ENCODE peak calls at places on chromosomes 12 and 14, in eight cellular contexts. V is nephron progenitor cell, R is kidney, U is RWPE2, N is tibial nerve, P is ascending aorta, O is astrocyte of the spinal cord, C is ovary. A is an unnamed sample.

GRCh38 chr12:120814203-120814902 is 88.7 kb downstream of the ACADS start:
- DNase-seq in V (no peak), R (no peak), U (no peak), N (no peak), P (no peak), O (no peak), C (no peak), A (no peak)

GRCh38 chr14:78164226-78164853 is 5.8 kb upstream of the NRXN3 start:
- DNase-seq in V (peak), R (no peak), U (no peak), N (no peak), P (no peak), O (no peak), C (no peak), A (no peak)

GRCh38 chr14:79967001-79967400 is 244.3 kb downstream of the DIO2 start:
- DNase-seq in V (no peak), R (no peak), U (no peak), N (no peak), P (no peak), O (peak), C (no peak), A (no peak)

GRCh38 chr12:68100241-68100640 is 59.3 kb downstream of the IFNG start:
- DNase-seq in V (no peak), R (no peak), U (no peak), N (no peak), P (no peak), O (no peak), C (no peak), A (no peak)

GRCh38 chr14:39320318-39320717 is 86.6 kb downstream of the MIA2 start:
- DNase-seq in V (no peak), R (no peak), U (no peak), N (no peak), P (no peak), O (no peak), C (no peak), A (no peak)

GRCh38 chr12:7642287-7642686 is 23.4 kb downstream of the APOBEC1 start:
- DNase-seq in V (no peak), R (no peak), U (no peak), N (no peak), P (no peak), O (no peak), C (no peak), A (no peak)

GRCh38 chr12:94725375-94726168 is 75.2 kb upstream of the TMCC3 start:
- DNase-seq in V (no peak), R (no peak), U (no peak), N (no peak), P (no peak), O (peak), C (no peak), A (no peak)

GRCh38 chr12:41466762-41467270 is 278.7 kb downstream of the PDZRN4 start:
- DNase-seq in V (peak), R (no peak), U (no peak), N (no peak), P (no peak), O (no peak), C (no peak), A (no peak)

GRCh38 chr14:42214981-42215491 is 608.4 kb downstream of the LRFN5 start:
- DNase-seq in V (no peak), R (no peak), U (no peak), N (no peak), P (no peak), O (peak), C (no peak), A (no peak)

GRCh38 chr12:76878045-76878898 is 547 bp downstream of the CSRP2 start:
- DNase-seq in V (peak), R (peak), U (no peak), N (no peak), P (no peak), O (peak), C (peak), A (no peak)

GRCh38 chr12:104355630-104356029 is 52.1 kb downstream of the EID3 start:
- DNase-seq in V (no peak), R (no peak), U (no peak), N (no peak), P (no peak), O (no peak), C (no peak), A (peak)

GRCh38 chr12:79844693-79845092 is 90.2 kb downstream of the PPP1R12A start:
- DNase-seq in V (no peak), R (no peak), U (no peak), N (no peak), P (no peak), O (peak), C (no peak), A (no peak)

GRCh38 chr14:43900173-43900655 is 606.9 kb downstream of the FSCB start:
- DNase-seq in V (no peak), R (no peak), U (no peak), N (no peak), P (no peak), O (no peak), C (no peak), A (no peak)

GRCh38 chr12:118999107-118999506 is 17.8 kb downstream of the SRRM4 start:
- DNase-seq in V (no peak), R (no peak), U (no peak), N (no peak), P (no peak), O (no peak), C (no peak), A (no peak)

GRCh38 chr14:61406198-61406597 is 84.8 kb downstream of the PRKCH start:
- DNase-seq in V (no peak), R (no peak), U (no peak), N (no peak), P (no peak), O (no peak), C (no peak), A (no peak)

GRCh38 chr14:58243790-58244555 is 670 bp upstream of the PSMA3 start:
- DNase-seq in V (no peak), R (no peak), U (no peak), N (no peak), P (no peak), O (peak), C (no peak), A (no peak)

GRCh38 chr12:126369487-126370463 is 1304.5 kb downstream of the AACS start:
- DNase-seq in V (no peak), R (no peak), U (no peak), N (no peak), P (no peak), O (peak), C (no peak), A (no peak)

GRCh38 chr12:89029961-89030360 is 322.3 kb downstream of the DUSP6 start:
- DNase-seq in V (no peak), R (no peak), U (no peak), N (no peak), P (no peak), O (no peak), C (no peak), A (no peak)

DNA sequence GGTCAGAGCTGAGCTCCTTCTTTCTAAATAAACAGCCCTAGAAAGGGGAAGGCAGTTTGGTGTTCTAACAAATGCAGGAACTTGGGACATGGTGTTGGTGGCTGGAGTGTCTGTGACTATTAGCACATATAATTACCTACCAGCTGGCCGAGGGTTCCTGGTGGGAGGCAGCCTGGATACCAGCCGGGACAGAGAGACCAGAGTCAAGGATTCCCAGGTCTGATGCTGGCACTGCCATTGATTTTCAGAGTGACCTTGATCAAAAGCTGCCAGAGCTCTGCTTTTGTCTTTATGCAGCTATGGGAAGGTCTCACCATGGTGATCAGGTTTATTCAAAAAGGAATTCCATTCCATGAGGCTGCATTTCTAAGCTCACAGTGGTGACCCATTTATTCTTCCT is 101.1 kb upstream of the PWP1 start:
- DNase-seq in V (no peak), R (no peak), U (no peak), N (no peak), P (no peak), O (no peak), C (no peak), A (no peak)
- TF ChIP-seq CTCF in V (no peak), R (no peak), U (no peak), N (no peak), P (no peak), O (no peak), C (no peak), A (no peak)

GRCh38 chr12:69566603-69567002 is 18.7 kb upstream of the CCT2 start:
- DNase-seq in V (no peak), R (no peak), U (no peak), N (no peak), P (no peak), O (no peak), C (no peak), A (no peak)
- TF ChIP-seq CTCF in V (peak), R (no peak), U (no peak), N (no peak), P (no peak), O (peak), C (no peak), A (no peak)

GRCh38 chr14:92323031-92323915 is at the start of gene SLC24A4:
- DNase-seq in V (peak), R (no peak), U (no peak), N (no peak), P (no peak), O (no peak), C (peak), A (no peak)
- TF ChIP-seq CTCF in V (no peak), R (no peak), U (no peak), N (no peak), P (no peak), O (no peak), C (no peak), A (no peak)

GRCh38 chr12:52009081-52009751 is 2.5 kb downstream of the TAMALIN start:
- DNase-seq in V (no peak), R (peak), U (no peak), N (no peak), P (no peak), O (no peak), C (no peak), A (no peak)

GRCh38 chr12:52011602-52012214 is 5.0 kb downstream of the TAMALIN start:
- DNase-seq in V (no peak), R (no peak), U (no peak), N (no peak), P (no peak), O (no peak), C (no peak), A (no peak)

GRCh38 chr12:52007982-52008510 is 1.3 kb downstream of the TAMALIN start:
- DNase-seq in V (no peak), R (no peak), U (no peak), N (no peak), P (no peak), O (no peak), C (no peak), A (no peak)

GRCh38 chr12:52010692-52011601 is 4.2 kb downstream of the TAMALIN start:
- DNase-seq in V (no peak), R (no peak), U (no peak), N (no peak), P (no peak), O (no peak), C (peak), A (no peak)

DNA sequence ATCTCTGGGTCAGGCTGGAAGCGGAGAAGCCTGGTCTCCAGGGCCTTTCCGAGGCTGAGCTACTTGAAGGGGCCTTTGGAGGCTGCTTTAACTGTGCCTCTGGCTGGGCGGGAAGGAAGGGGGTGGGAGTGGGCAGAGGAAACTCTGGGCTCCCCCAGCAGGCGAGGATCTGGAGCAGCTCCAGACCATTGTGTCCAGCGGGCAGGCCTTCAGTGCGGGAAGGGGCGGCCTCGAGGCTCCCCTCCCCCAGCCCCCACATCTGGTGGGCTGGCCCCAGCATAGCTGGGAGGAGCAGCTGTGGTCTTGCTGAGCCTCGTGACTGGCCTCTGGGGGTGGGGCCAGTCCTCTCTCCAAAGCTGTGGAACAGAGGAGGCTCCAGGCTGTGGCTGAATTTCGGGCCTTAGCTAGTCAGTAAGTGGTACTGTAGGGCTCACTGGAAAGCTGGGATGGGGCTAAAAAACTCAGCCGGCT is 3.4 kb downstream of the TAMALIN start:
- DNase-seq in V (peak), R (peak), U (no peak), N (peak), P (no peak), O (peak), C (peak), A (peak)
- TF ChIP-seq CTCF in V (no peak), R (no peak), U (no peak), N (peak), P (no peak), O (no peak), C (no peak), A (no peak)

GRCh38 chr14:89773151-89773550 is 181.4 kb downstream of the EFCAB11 start:
- DNase-seq in V (no peak), R (no peak), U (no peak), N (no peak), P (no peak), O (no peak), C (no peak), A (no peak)

GRCh38 chr14:89767861-89768268 is 186.7 kb downstream of the EFCAB11 start:
- DNase-seq in V (peak), R (no peak), U (no peak), N (no peak), P (no peak), O (peak), C (no peak), A (no peak)

GRCh38 chr14:89775161-89775560 is 179.4 kb downstream of the EFCAB11 start:
- DNase-seq in V (no peak), R (no peak), U (no peak), N (no peak), P (no peak), O (no peak), C (no peak), A (no peak)

GRCh38 chr14:89771251-89771650 is 183.3 kb downstream of the EFCAB11 start:
- DNase-seq in V (no peak), R (no peak), U (no peak), N (no peak), P (no peak), O (peak), C (no peak), A (no peak)

GRCh38 chr14:89773644-89774316 is 180.8 kb downstream of the EFCAB11 start:
- DNase-seq in V (peak), R (no peak), U (no peak), N (no peak), P (no peak), O (peak), C (no peak), A (peak)
- TF ChIP-seq CTCF in V (no peak), R (no peak), U (no peak), N (no peak), P (no peak), O (no peak), C (no peak), A (no peak)

GRCh38 chr12:51955702-51956101 is 4.2 kb downstream of the ACVR1B start:
- DNase-seq in V (no peak), R (no peak), U (no peak), N (no peak), P (no peak), O (no peak), C (no peak), A (no peak)
- TF ChIP-seq CTCF in V (no peak), R (no peak), U (no peak), N (no peak), P (no peak), O (no peak), C (no peak), A (no peak)

GRCh38 chr14:73232984-73233383 is 4.3 kb upstream of the PAPLN start:
- DNase-seq in V (no peak), R (no peak), U (no peak), N (peak), P (no peak), O (no peak), C (no peak), A (no peak)

GRCh38 chr14:73233564-73233963 is 3.7 kb upstream of the PAPLN start:
- DNase-seq in V (no peak), R (no peak), U (no peak), N (no peak), P (no peak), O (no peak), C (no peak), A (no peak)

GRCh38 chr14:73230051-73230450 is 7.3 kb upstream of the PAPLN start:
- DNase-seq in V (no peak), R (no peak), U (no peak), N (no peak), P (no peak), O (no peak), C (no peak), A (no peak)

GRCh38 chr14:73234029-73234428 is 3.3 kb upstream of the PAPLN start:
- DNase-seq in V (no peak), R (no peak), U (no peak), N (no peak), P (no peak), O (no peak), C (no peak), A (no peak)

DNA sequence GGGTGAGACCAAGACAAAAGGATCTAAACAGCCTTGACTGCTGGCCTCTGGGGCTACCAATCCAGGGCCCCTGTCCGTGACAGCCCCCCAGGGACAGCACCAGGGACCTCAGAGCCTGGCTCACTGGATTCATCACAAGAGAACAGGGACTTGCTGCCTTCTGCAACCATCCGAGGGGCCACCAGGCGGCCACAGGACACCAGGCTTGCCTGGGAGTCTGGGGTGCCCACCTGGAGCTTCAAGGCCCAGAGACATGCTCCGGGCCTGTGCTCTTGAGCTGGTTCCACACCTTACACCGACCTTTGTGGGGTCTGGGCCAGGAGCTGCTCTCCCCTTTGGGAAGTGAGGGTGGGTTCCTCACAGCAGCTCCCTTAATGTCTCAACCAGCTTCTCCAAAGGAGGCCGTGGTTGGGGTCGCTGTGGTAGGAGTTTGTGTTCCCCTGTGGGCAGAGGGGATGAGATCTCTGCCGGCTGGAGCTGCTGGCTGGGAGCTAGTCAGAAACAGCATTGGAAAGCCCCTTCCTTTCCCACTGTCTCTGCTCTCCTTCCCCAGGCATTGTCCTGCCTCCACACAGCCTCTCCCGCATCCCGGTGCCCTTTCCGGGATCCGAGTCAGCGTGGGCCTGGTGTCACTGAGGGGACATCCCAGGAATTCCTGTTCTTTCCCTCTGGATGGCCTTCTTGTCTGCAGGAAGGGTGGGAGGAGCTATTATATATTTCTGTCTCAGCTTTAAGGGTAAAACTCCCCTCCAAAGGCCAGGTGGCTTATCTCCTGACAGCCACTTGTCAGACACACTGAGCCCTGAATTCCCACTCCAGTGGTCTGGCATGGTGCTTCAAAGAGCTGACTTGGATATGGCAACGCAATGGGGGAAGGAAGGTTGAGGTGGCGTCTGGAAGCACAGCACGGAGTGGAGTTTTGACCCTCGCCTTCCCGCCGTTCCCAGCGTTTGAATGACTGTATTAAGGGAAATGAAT is 5.1 kb upstream of the PAPLN start:
- DNase-seq in V (peak), R (no peak), U (no peak), N (peak), P (no peak), O (no peak), C (no peak), A (no peak)
- TF ChIP-seq CTCF in V (peak), R (no peak), U (peak), N (peak), P (no peak), O (peak), C (no peak), A (peak)

GRCh38 chr14:55577229-55577628 is 2.8 kb upstream of the KTN1 start:
- DNase-seq in V (no peak), R (no peak), U (no peak), N (no peak), P (no peak), O (no peak), C (no peak), A (no peak)

GRCh38 chr14:55571125-55571889 is 8.7 kb upstream of the KTN1 start:
- DNase-seq in V (no peak), R (no peak), U (no peak), N (no peak), P (no peak), O (no peak), C (no peak), A (no peak)

GRCh38 chr14:55568618-55569017 is 11.4 kb upstream of the KTN1 start:
- DNase-seq in V (no peak), R (no peak), U (no peak), N (no peak), P (no peak), O (no peak), C (no peak), A (no peak)

GRCh38 chr14:55574988-55575387 is 5.0 kb upstream of the KTN1 start:
- DNase-seq in V (no peak), R (no peak), U (no peak), N (no peak), P (no peak), O (no peak), C (no peak), A (no peak)

GRCh38 chr14:55572578-55572977 is 7.4 kb upstream of the KTN1 start:
- DNase-seq in V (no peak), R (no peak), U (no peak), N (no peak), P (no peak), O (no peak), C (no peak), A (no peak)
- TF ChIP-seq CTCF in V (no peak), R (no peak), U (peak), N (no peak), P (no peak), O (no peak), C (no peak), A (no peak)

DNA sequence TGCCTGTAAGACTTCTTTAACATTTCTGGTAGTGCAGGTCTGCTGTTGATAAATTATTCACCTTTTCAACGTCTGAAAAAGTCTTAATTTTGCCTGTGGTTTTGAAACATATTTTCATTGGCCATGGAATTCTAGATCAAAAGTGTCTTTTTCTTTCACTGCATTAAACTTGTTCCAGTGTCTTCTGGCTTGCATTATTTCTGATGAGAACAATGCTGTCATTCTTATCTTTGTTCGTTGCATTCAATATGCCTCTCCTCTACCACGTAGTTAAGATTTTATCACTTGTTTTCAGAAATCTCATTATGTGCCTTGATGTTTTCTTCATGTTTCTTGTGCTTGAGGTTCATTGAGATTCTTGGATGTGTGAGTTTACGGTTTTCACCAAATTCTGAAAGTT is 13.4 kb upstream of the KIF26A start:
- DNase-seq in V (no peak), R (no peak), U (no peak), N (no peak), P (no peak), O (no peak), C (no peak), A (no peak)
- TF ChIP-seq CTCF in V (no peak), R (no peak), U (no peak), N (no peak), P (no peak), O (no peak), C (no peak), A (no peak)

GRCh38 chr14:52951730-52952481 is 1.1 kb upstream of the FERMT2 start:
- DNase-seq in V (peak), R (no peak), U (peak), N (no peak), P (no peak), O (peak), C (peak), A (no peak)
- TF ChIP-seq CTCF in V (peak), R (peak), U (peak), N (no peak), P (no peak), O (peak), C (peak), A (peak)